ENCODE peak calls at places on chromosomes 16 and 17, in four cellular contexts. One of them, this sample, is unnamed.

GRCh38 chr16:77387075-77387474 is 47.8 kb downstream of the ADAMTS18 start:
- DNase-seq in ascending aorta: no peak
- DNase-seq in brain microvascular endothelial cell: no peak
- DNase-seq in GM06990: no peak
- DNase-seq in this sample: no peak

GRCh38 chr16:67676939-67677338 is 10.3 kb downstream of the C16orf86 start:
- DNase-seq in GM06990: no peak
- DNase-seq in ascending aorta: no peak
- DNase-seq in brain microvascular endothelial cell: no peak
- DNase-seq in this sample: no peak

GRCh38 chr17:38673714-38674012 is 1.1 kb downstream of the EPOP start:
- DNase-seq in GM06990: no peak
- DNase-seq in brain microvascular endothelial cell: no peak
- DNase-seq in ascending aorta: no peak
- DNase-seq in this sample: no peak

GRCh38 chr17:30921544-30922196 is at the start of gene ADAP2:
- DNase-seq in brain microvascular endothelial cell: no peak
- DNase-seq in ascending aorta: no peak
- DNase-seq in GM06990: peak
- DNase-seq in this sample: peak

GRCh38 chr17:28379814-28380571 is 8.5 kb downstream of the SARM1 start:
- DNase-seq in brain microvascular endothelial cell: no peak
- DNase-seq in GM06990: no peak
- DNase-seq in ascending aorta: no peak
- DNase-seq in this sample: no peak

GRCh38 chr16:80993293-80993691 is 13.4 kb downstream of the CMC2 start:
- DNase-seq in ascending aorta: no peak
- DNase-seq in brain microvascular endothelial cell: peak
- DNase-seq in GM06990: no peak
- DNase-seq in this sample: no peak

GRCh38 chr16:86781046-86781445 is 202.7 kb downstream of the FOXL1 start:
- DNase-seq in GM06990: no peak
- DNase-seq in brain microvascular endothelial cell: no peak
- DNase-seq in ascending aorta: no peak
- DNase-seq in this sample: no peak

GRCh38 chr16:19227643-19228042 is 57.9 kb upstream of the CLEC19A start:
- DNase-seq in GM06990: no peak
- DNase-seq in brain microvascular endothelial cell: no peak
- DNase-seq in ascending aorta: no peak
- DNase-seq in this sample: no peak

GRCh38 chr17:72719206-72719581 is 373.3 kb downstream of the SLC39A11 start:
- DNase-seq in GM06990: no peak
- DNase-seq in brain microvascular endothelial cell: no peak
- DNase-seq in ascending aorta: no peak
- DNase-seq in this sample: no peak

GRCh38 chr16:29820271-29820701 is at the start of gene MVP:
- DNase-seq in GM06990: peak
- DNase-seq in ascending aorta: no peak
- DNase-seq in brain microvascular endothelial cell: peak
- DNase-seq in this sample: peak

GRCh38 chr17:76530826-76531500 is 6.5 kb downstream of the CYGB start:
- DNase-seq in GM06990: no peak
- DNase-seq in brain microvascular endothelial cell: no peak
- DNase-seq in ascending aorta: no peak
- DNase-seq in this sample: no peak

GRCh38 chr17:66667491-66668030 is 167.4 kb upstream of the CACNG5 start:
- DNase-seq in GM06990: no peak
- DNase-seq in ascending aorta: no peak
- DNase-seq in brain microvascular endothelial cell: no peak
- DNase-seq in this sample: peak

GRCh38 chr17:19752216-19753048 is 4.3 kb upstream of the ALDH3A1 start:
- DNase-seq in brain microvascular endothelial cell: no peak
- DNase-seq in ascending aorta: no peak
- DNase-seq in GM06990: no peak
- DNase-seq in this sample: no peak

GRCh38 chr16:15849209-15849981 is 7.4 kb downstream of the MYH11 start:
- DNase-seq in ascending aorta: no peak
- DNase-seq in GM06990: no peak
- DNase-seq in brain microvascular endothelial cell: no peak
- DNase-seq in this sample: no peak

GRCh38 chr16:66438536-66438935 is 11.4 kb downstream of the BEAN1 start:
- DNase-seq in ascending aorta: no peak
- DNase-seq in GM06990: no peak
- DNase-seq in brain microvascular endothelial cell: no peak
- DNase-seq in this sample: no peak

GRCh38 chr16:50644245-50644644 is 36.9 kb downstream of the SNX20 start:
- DNase-seq in GM06990: no peak
- DNase-seq in brain microvascular endothelial cell: no peak
- DNase-seq in ascending aorta: no peak
- DNase-seq in this sample: no peak

GRCh38 chr17:83125515-83126274 is 46.3 kb downstream of the METRNL start:
- DNase-seq in brain microvascular endothelial cell: no peak
- DNase-seq in GM06990: no peak
- DNase-seq in ascending aorta: peak
- DNase-seq in this sample: no peak

GRCh38 chr17:48441231-48441711 is 11.3 kb upstream of the SKAP1 start:
- DNase-seq in GM06990: peak
- DNase-seq in ascending aorta: no peak
- DNase-seq in brain microvascular endothelial cell: no peak
- DNase-seq in this sample: peak

GRCh38 chr17:4476017-4476416 is 22.7 kb upstream of the SPNS2 start:
- DNase-seq in ascending aorta: no peak
- DNase-seq in GM06990: no peak
- DNase-seq in brain microvascular endothelial cell: no peak
- DNase-seq in this sample: no peak

GRCh38 chr16:9258423-9259051 is 167.1 kb downstream of the HAPSTR1 start:
- DNase-seq in brain microvascular endothelial cell: peak
- DNase-seq in ascending aorta: no peak
- DNase-seq in GM06990: peak
- DNase-seq in this sample: peak

GRCh38 chr16:17387226-17387625 is 83.5 kb downstream of the XYLT1 start:
- DNase-seq in ascending aorta: no peak
- DNase-seq in GM06990: no peak
- DNase-seq in brain microvascular endothelial cell: no peak
- DNase-seq in this sample: no peak

GRCh38 chr17:48175692-48176450 is 68.3 kb downstream of the SNX11 start:
- DNase-seq in GM06990: no peak
- DNase-seq in brain microvascular endothelial cell: peak
- DNase-seq in ascending aorta: no peak
- DNase-seq in this sample: no peak

DNA sequence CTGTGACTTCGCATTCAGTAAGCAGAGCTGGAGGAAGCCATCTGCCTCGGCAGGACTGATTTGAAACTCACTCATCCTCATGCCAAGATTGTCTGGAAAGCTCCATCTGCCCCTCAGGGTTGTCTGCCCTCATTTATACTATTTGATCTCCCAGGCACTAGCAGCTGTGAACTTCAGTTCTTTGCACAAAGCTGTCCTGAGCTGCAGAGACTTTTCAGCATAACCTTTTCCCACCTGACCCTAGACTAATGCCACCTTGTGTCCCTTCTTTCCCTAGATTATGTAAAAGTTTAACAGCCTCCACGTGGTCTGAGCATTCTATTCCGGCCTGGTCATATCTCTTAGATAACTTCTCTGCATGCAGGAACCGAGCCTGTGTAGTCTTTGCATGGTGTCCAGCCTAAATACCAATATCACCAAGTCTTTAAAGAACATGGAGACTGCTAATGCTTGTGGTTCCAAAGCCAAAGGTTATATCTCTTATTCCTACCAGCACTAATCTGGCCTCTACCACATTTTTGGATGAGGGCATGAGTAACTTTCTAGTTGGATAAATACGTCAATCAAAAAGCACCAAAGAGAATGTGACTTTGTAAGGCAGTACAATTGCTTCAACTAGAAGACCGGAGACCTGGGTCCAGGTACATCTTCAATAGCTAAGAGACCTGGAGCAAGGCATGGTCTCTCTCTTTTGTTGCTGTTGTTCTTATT is 29.1 kb downstream of the STAT5A start:
- DNase-seq in GM06990: no peak
- DNase-seq in ascending aorta: no peak
- DNase-seq in brain microvascular endothelial cell: no peak
- DNase-seq in this sample: no peak
- TF ChIP-seq CTCF in GM06990: no peak
- TF ChIP-seq CTCF in ascending aorta: no peak
- TF ChIP-seq CTCF in brain microvascular endothelial cell: no peak
- TF ChIP-seq CTCF in this sample: no peak

GRCh38 chr17:12789075-12789975 is at the start of gene ARHGAP44:
- DNase-seq in GM06990: peak
- DNase-seq in ascending aorta: no peak
- DNase-seq in brain microvascular endothelial cell: peak
- DNase-seq in this sample: peak
- TF ChIP-seq CTCF in GM06990: no peak
- TF ChIP-seq CTCF in ascending aorta: no peak
- TF ChIP-seq CTCF in brain microvascular endothelial cell: no peak
- TF ChIP-seq CTCF in this sample: no peak

GRCh38 chr16:84116720-84117481 is at the start of gene MBTPS1:
- DNase-seq in ascending aorta: peak
- DNase-seq in brain microvascular endothelial cell: peak
- DNase-seq in GM06990: peak
- DNase-seq in this sample: peak
- TF ChIP-seq CTCF in ascending aorta: no peak
- TF ChIP-seq CTCF in brain microvascular endothelial cell: no peak
- TF ChIP-seq CTCF in GM06990: no peak
- TF ChIP-seq CTCF in this sample: no peak

GRCh38 chr17:32849879-32850278 is 27.0 kb downstream of the MYO1D start:
- DNase-seq in brain microvascular endothelial cell: no peak
- DNase-seq in ascending aorta: no peak
- DNase-seq in GM06990: no peak
- DNase-seq in this sample: no peak
- TF ChIP-seq CTCF in brain microvascular endothelial cell: no peak
- TF ChIP-seq CTCF in ascending aorta: no peak
- TF ChIP-seq CTCF in GM06990: no peak
- TF ChIP-seq CTCF in this sample: no peak

GRCh38 chr17:2563061-2563460 is 30.4 kb upstream of the PAFAH1B1 start:
- DNase-seq in GM06990: no peak
- DNase-seq in brain microvascular endothelial cell: no peak
- DNase-seq in ascending aorta: no peak
- DNase-seq in this sample: no peak
- TF ChIP-seq CTCF in GM06990: no peak
- TF ChIP-seq CTCF in brain microvascular endothelial cell: no peak
- TF ChIP-seq CTCF in ascending aorta: no peak
- TF ChIP-seq CTCF in this sample: no peak

GRCh38 chr16:6857575-6857974 is 475.1 kb upstream of the RBFOX1 start:
- DNase-seq in GM06990: no peak
- DNase-seq in brain microvascular endothelial cell: no peak
- DNase-seq in ascending aorta: no peak
- DNase-seq in this sample: no peak
- TF ChIP-seq CTCF in GM06990: no peak
- TF ChIP-seq CTCF in brain microvascular endothelial cell: no peak
- TF ChIP-seq CTCF in ascending aorta: no peak
- TF ChIP-seq CTCF in this sample: no peak

DNA sequence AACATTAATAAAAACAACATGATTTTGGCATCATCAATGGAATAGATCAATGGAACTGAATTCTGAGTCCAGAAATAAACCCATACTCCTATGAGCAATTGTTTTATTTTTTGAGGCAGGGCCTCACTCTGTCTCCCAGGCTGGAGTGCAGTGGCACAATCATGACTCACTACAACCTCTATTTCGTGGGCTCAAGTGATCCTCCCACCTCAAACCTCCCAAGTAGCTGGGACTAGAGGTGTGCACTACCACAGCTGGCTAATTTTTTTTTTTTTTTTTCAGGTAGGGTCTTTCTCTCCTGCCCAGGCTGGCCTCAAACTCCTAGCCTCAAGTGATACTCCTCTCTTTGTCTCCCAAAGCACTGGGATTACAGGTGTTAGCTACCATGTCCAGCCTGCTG is 7.1 kb upstream of the PRDM7 start:
- DNase-seq in brain microvascular endothelial cell: no peak
- DNase-seq in GM06990: no peak
- DNase-seq in ascending aorta: no peak
- DNase-seq in this sample: no peak
- TF ChIP-seq CTCF in brain microvascular endothelial cell: no peak
- TF ChIP-seq CTCF in GM06990: no peak
- TF ChIP-seq CTCF in ascending aorta: no peak
- TF ChIP-seq CTCF in this sample: no peak

GRCh38 chr16:56933266-56933619 is 1.3 kb downstream of the HERPUD1 start:
- DNase-seq in brain microvascular endothelial cell: no peak
- DNase-seq in ascending aorta: no peak
- DNase-seq in GM06990: no peak
- DNase-seq in this sample: no peak

GRCh38 chr16:56931769-56932587 is at the start of gene HERPUD1:
- DNase-seq in GM06990: peak
- DNase-seq in brain microvascular endothelial cell: peak
- DNase-seq in ascending aorta: peak
- DNase-seq in this sample: peak

GRCh38 chr16:56933828-56934598 is 2.1 kb downstream of the HERPUD1 start:
- DNase-seq in ascending aorta: no peak
- DNase-seq in GM06990: no peak
- DNase-seq in brain microvascular endothelial cell: no peak
- DNase-seq in this sample: no peak

GRCh38 chr16:56931253-56931768 is 631 bp upstream of the HERPUD1 start:
- DNase-seq in ascending aorta: no peak
- DNase-seq in brain microvascular endothelial cell: no peak
- DNase-seq in GM06990: no peak
- DNase-seq in this sample: peak

GRCh38 chr16:56932588-56933265 is 785 bp downstream of the HERPUD1 start:
- DNase-seq in GM06990: peak
- DNase-seq in ascending aorta: peak
- DNase-seq in brain microvascular endothelial cell: peak
- DNase-seq in this sample: no peak
- TF ChIP-seq CTCF in GM06990: no peak
- TF ChIP-seq CTCF in ascending aorta: no peak
- TF ChIP-seq CTCF in brain microvascular endothelial cell: no peak
- TF ChIP-seq CTCF in this sample: no peak

DNA sequence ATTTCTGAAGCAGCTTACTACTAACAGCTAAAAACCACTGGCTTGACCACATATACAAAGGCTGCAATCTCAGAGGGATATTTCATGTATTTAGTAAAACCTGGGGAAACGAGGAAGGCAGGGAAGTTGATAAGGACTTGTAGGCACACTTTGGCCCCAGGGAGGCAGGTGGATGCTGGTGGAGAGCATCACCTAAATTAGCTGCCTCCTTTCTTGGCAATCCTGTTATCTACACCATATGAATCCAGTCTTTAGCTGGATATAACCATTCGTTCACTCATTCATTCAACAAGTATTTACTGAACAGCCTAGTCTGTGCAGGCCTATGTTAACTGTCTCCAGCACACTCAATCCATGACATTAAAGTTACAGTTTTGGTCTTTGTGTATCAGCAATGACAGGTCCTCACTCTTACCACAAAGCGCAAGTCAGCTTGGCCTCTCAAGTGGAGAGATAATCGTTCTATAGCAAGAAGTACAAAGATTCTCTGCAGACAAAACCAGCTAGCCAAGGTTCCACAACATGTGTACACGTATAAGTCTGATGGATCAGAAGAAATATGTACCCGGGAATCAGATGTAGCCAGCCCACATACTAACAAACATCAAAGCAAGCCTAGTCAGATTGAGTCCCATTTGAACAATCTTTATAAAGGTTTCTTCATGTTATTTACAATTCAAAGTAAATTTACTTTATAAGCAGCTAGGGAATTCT is 10.8 kb downstream of the MRPS23 start:
- DNase-seq in ascending aorta: no peak
- DNase-seq in GM06990: no peak
- DNase-seq in brain microvascular endothelial cell: no peak
- DNase-seq in this sample: no peak
- TF ChIP-seq CTCF in ascending aorta: no peak
- TF ChIP-seq CTCF in GM06990: no peak
- TF ChIP-seq CTCF in brain microvascular endothelial cell: no peak
- TF ChIP-seq CTCF in this sample: no peak

This sample was measured in GM13976.